ENCODE peak calls at places on chromosomes 1 and 21, in eight cellular contexts. X is pancreas; F is heart right ventricle; D is CD8-positive, alpha-beta T cell; I is transverse colon; M is heart left ventricle; C is sigmoid colon; B is prostate gland. Y is an unnamed sample. For H3K36me3, the result is how much of the 10 kb centered on the place peaks cover.

GRCh38 chr1:111463029-111463683 is 10.6 kb upstream of the C1orf162 start:
- DNase-seq in C (no peak), X (no peak), D (no peak), B (no peak), M (no peak), I (no peak), F (no peak), Y (no peak)

GRCh38 chr1:161131721-161132409 is 602 bp downstream of the DEDD start:
- DNase-seq in C (no peak), B (no peak), I (no peak), M (peak), X (no peak), F (no peak), D (no peak), Y (no peak)

GRCh38 chr1:25695066-25695990 is 78.7 kb downstream of the MAN1C1 start:
- DNase-seq in X (no peak), B (peak), M (peak), I (peak), D (no peak), C (peak), F (peak), Y (no peak)

GRCh38 chr1:111570781-111571181 is 48.8 kb upstream of the RAP1A start:
- DNase-seq in I (peak), B (no peak), D (peak), C (no peak), M (no peak), X (no peak), F (no peak), Y (no peak)

GRCh38 chr1:234932506-234932905 is 196.1 kb downstream of the TOMM20 start:
- DNase-seq in D (no peak), C (no peak), M (no peak), F (no peak), B (no peak), I (no peak), X (no peak), Y (no peak)

GRCh38 chr1:228143480-228144212 is 3.6 kb downstream of the GUK1 start:
- DNase-seq in D (no peak), X (no peak), M (no peak), B (no peak), F (no peak), I (no peak), C (peak), Y (no peak)

GRCh38 chr1:208118306-208118705 is 125.9 kb downstream of the PLXNA2 start:
- DNase-seq in D (no peak), X (no peak), I (no peak), C (no peak), B (no peak), M (no peak), F (no peak), Y (no peak)

GRCh38 chr1:171899838-171900237 is 58.5 kb downstream of the DNM3 start:
- DNase-seq in X (no peak), M (no peak), D (no peak), I (no peak), C (no peak), F (no peak), B (no peak), Y (no peak)

GRCh38 chr1:98660941-98661543 is 479 bp upstream of the SNX7 start:
- DNase-seq in D (no peak), X (no peak), M (no peak), I (no peak), B (no peak), C (no peak), F (no peak), Y (no peak)

GRCh38 chr1:45444609-45445131 is 46.3 kb downstream of the TESK2 start:
- DNase-seq in F (no peak), D (no peak), I (no peak), X (no peak), M (no peak), B (peak), C (no peak), Y (no peak)

GRCh38 chr1:155969377-155969791 is 9.0 kb downstream of the ARHGEF2 start:
- DNase-seq in B (no peak), F (no peak), M (no peak), C (no peak), I (no peak), X (no peak), D (no peak), Y (no peak)

GRCh38 chr1:86906419-86906818 is 7.5 kb downstream of the SELENOF start:
- DNase-seq in B (no peak), C (no peak), I (peak), F (no peak), D (no peak), X (no peak), M (no peak), Y (no peak)

GRCh38 chr1:167057297-167057688 is 32.9 kb downstream of the GPA33 start:
- DNase-seq in C (no peak), B (peak), I (no peak), F (no peak), M (peak), X (no peak), D (no peak), Y (no peak)

GRCh38 chr1:156816561-156817328 is at the start of gene SH2D2A:
- DNase-seq in D (peak), M (peak), F (peak), C (peak), B (no peak), X (no peak), I (peak), Y (peak)

GRCh38 chr1:24888061-24888970 is 41.8 kb downstream of the RUNX3 start:
- DNase-seq in D (no peak), B (no peak), M (no peak), C (peak), I (peak), X (peak), F (no peak), Y (no peak)

GRCh38 chr1:211485480-211485857 is 6.5 kb downstream of the RD3 start:
- DNase-seq in B (no peak), X (no peak), M (no peak), I (no peak), C (no peak), F (no peak), D (no peak), Y (no peak)

GRCh38 chr1:33758698-33759097 is 105.2 kb upstream of the HMGB4 start:
- DNase-seq in C (no peak), X (no peak), D (no peak), M (peak), I (no peak), B (peak), F (peak), Y (no peak)

DNA sequence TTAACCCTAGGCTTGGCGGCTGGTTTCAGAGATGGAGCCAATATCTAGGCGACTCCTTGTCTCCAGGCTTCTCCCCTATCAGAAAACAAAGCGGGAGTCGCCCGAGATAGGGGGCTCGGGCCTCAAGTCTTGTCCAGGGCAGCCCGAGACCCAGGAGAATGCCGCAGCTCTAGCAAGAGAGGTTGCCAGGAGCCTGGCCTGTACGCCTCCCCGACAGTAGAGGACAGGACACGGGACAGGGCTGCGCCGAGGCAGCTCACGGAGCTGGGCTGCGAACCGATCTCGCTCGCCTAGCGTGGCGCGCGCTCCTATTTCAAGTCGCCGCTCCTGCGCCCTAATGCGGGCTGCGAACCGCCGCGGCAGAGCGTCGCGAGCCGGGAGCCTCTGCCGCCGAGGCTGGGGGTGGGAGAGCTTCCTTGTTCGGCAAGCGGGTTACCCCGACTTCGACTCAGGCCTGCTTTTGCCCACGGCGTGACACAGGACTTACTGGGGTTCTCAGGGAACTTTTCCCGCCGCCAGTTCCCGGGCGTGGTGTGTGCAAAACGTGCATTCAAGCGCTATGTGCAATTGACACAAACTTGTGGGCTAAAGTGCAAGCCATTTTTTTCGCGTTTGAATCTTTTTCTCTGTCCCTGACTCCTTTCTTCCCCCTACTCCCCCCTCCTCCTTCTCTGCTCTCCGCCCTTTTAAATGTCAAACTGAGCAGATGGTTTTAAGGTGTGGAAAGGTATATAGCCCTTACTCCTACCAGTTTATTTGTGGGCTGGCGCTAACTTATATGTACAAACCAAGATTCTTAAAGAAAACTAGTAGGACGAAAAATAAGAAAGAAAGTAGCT is 2.4 kb upstream of the PROX1 start:
- DNase-seq in B (no peak), X (peak), D (no peak), F (no peak), M (no peak), C (no peak), I (no peak), Y (no peak)
- H3K4me3 ChIP-seq in B (no peak), X (no peak), D (no peak), F (no peak), M (peak), C (peak), I (no peak), Y (no peak)

DNA sequence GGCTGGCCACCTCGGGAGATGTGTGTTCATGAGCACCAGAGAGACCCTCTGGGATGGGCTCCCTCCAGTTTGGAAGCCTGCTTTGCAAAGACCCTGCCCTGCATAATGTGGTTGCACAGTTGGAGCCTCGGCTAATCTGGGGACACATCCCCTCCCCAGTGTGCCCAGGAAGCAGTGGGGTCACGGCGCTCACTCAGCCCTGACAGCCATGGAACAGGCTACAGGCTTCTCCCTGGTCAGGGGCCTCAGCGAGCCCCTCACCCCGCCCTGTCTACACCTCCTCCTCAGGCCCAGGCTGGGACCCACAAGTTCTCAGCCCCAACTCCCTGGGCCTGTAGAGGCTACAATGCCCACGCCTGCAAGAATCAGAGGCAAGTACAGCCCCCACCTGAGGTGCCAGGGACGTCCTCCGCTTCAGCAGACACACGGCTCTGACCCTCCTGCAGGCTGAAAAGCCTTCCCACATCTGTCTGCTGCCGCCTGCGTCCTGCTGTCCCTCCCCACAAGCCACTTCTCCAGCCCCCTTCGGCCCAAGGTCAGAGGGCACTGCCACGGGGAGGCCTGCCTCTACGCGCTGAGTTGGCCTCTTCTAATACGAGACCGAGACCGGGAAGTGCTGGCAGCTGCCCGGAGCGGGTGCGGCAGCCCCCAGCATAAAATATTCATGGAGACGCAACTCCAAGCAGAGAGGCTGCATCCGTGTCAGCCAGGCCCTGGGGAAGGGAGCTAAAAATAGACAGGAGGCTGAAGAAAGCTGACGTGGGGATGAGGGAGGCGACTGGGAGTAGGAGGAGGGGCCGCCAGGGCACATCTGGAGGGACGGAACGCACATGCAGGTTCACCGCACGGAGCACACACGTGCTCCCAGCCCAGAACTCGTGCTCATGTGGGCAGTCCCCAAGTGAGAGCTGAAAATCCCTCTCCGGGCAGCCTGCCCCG is 15.2 kb upstream of the GPR153 start:
- DNase-seq in M (peak), F (peak), I (peak), C (peak), X (no peak), D (no peak), B (no peak), Y (no peak)
- TF ChIP-seq CTCF in M (no peak), F (no peak), I (no peak), C (no peak), X (no peak), D (no peak), B (no peak), Y (no peak)

GRCh38 chr21:28937737-28938136 is 54.9 kb downstream of the LTN1 start:
- DNase-seq in F (no peak), D (no peak), B (no peak), M (no peak), I (no peak), C (no peak), X (no peak), Y (no peak)
- H3K36me3 ChIP-seq in F (half or more), D (under half), B (under half), M (half or more), I (under half), C (under half), X (under half), Y (under half)

DNA sequence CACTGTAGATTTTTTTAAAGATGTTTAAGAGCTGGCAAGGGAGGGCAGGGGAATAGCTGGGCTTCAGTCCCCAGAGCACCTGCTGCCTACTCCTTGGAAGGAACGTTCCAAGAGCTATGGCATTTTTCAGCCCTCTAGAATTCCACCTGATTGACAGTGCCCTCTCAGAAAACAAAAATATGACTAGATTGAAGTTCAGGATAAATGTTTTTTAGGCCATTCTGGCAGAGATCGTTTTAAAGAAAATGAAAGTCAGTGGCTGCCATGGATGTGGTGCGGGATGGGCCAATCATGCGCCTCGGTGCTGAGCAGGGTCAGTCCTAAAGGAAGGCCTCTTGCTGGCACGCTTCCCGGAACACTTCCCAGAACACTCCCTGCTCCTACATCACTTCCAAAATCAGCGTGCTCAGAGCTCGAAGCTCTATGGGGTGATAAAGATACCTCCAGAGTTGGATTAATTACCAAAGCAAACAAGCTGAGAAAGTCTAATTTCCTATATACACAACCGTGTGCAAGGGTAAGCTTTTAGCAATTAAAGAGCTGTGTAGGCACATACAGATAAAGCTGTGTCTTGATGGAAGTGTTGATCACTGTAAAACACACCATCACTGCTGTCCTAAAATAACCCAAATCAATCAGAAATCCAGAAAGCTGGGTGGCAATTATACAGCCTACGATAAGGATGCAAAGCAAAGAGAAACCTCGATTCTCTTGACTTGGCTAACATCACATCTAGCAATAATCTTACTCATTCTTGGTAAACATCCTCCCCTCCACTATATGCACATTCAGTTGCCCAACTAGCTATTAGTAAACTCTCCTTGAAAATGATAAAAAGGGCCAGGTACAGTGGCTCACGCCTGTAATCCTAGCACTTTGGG is 34.6 kb downstream of the TGFBR3 start:
- DNase-seq in I (peak), B (peak), M (peak), C (peak), X (peak), D (no peak), F (peak), Y (no peak)
- H3K4me3 ChIP-seq in I (no peak), B (no peak), M (peak), C (peak), X (no peak), D (no peak), F (peak), Y (no peak)

DNA sequence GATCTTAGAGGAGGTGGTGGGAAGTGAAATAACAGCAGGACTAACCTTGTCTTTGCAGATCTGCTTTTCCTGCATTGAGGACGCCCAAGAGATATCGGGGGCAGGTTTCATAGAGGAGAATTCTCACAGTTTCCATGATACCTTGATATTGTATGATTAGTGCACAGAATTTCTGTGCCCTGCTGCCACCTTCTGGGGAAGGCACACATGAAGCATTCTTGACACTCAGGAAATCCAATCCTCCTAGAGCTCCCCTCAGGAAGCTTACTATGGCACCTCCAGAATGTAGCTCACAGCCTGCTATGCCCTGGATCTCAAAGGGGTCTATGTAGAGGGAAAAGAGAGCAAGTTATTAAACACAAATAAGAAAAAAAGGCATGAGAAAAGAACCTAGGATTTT is 1.5 kb downstream of the CD1B start:
- DNase-seq in F (no peak), B (no peak), M (no peak), D (no peak), I (no peak), X (no peak), C (no peak), Y (no peak)
- TF ChIP-seq CTCF in F (peak), B (no peak), M (peak), D (no peak), I (no peak), X (no peak), C (no peak), Y (peak)

DNA sequence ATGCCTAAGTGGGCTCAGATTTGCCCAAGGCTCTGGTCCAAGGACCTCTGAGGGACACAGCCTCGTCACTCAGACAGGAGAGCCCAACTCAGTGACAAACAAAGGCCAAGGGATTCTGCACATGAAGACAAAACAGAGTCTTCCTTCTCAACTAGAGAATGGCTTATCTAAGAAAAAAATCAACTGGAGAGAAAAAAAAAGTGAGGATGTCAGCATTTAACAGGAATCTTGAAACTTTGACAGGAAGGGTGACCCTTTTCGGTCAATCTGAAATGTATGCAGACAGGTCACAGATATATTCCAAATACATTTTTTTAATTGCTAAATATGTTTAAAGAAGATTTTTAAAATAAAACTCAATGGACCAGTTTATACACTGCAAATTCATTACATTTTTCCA is 154.5 kb downstream of the ETS2 start:
- DNase-seq in B (no peak), F (no peak), X (no peak), I (no peak), D (no peak), M (no peak), C (no peak), Y (no peak)
- H3K36me3 ChIP-seq in B (under half), F (under half), X (under half), I (under half), D (under half), M (under half), C (under half), Y (under half)

DNA sequence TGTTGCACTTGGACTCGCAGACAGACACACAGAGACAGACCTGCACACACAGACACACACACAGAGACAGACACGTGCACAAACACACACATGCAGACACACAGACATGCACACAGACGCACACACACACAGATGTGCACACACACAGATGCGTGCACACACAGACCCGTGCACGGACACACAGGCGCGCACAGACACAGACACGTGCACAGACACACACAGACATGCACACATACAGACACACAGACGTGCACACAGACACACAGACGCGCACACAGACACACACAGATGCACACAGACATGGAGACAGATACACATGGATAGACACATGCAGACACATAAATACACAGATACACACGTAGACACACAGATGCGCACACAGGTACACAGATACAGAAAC is 11.3 kb downstream of the PFKL start:
- DNase-seq in C (no peak), I (no peak), D (no peak), X (no peak), F (no peak), M (no peak), B (no peak), Y (no peak)
- H3K4me3 ChIP-seq in C (no peak), I (no peak), D (no peak), X (no peak), F (no peak), M (no peak), B (no peak), Y (no peak)